ENCODE peak calls at places on chromosome 22, in nine cellular contexts. O is HCT116, U is body of pancreas, M is fibroblast of lung, J is A549, Q is left ventricle myocardium inferior, F is retinal pigment epithelial cell, G is right atrium auricular region, C is kidney epithelial cell. Z is an unnamed sample.

GRCh38 chr22:48600681-48601080 is 1227.0 kb downstream of the BRD1 start:
- DNase-seq in O (no peak), U (no peak), M (no peak), J (no peak), Q (no peak), F (no peak), G (no peak), C (no peak), Z (no peak)

GRCh38 chr22:27264184-27264583 is 537.4 kb downstream of the MN1 start:
- DNase-seq in O (no peak), U (no peak), M (no peak), J (no peak), Q (no peak), F (no peak), G (no peak), C (no peak), Z (no peak)

GRCh38 chr22:36702832-36703210 is 731 bp downstream of the CACNG2 start:
- DNase-seq in O (no peak), U (no peak), M (no peak), J (peak), Q (no peak), F (no peak), G (no peak), C (no peak), Z (no peak)

GRCh38 chr22:21815958-21816357 is 51.5 kb downstream of the MAPK1 start:
- DNase-seq in O (no peak), U (no peak), M (no peak), J (no peak), Q (no peak), F (no peak), G (no peak), C (no peak), Z (no peak)

GRCh38 chr22:33969052-33969451 is 48.8 kb upstream of the LARGE1 start:
- DNase-seq in O (no peak), U (no peak), M (no peak), J (no peak), Q (no peak), F (peak), G (no peak), C (peak), Z (no peak)

GRCh38 chr22:42431401-42432019 is 693 bp downstream of the NFAM1 start:
- DNase-seq in O (no peak), U (peak), M (no peak), J (no peak), Q (no peak), F (no peak), G (no peak), C (no peak), Z (no peak)

GRCh38 chr22:50399751-50400331 is 56.7 kb downstream of the PPP6R2 start:
- DNase-seq in O (peak), U (peak), M (no peak), J (peak), Q (no peak), F (no peak), G (no peak), C (no peak), Z (no peak)

GRCh38 chr22:45159652-45160462 is 3.9 kb upstream of the NUP50 start:
- DNase-seq in O (no peak), U (peak), M (no peak), J (peak), Q (no peak), F (peak), G (no peak), C (no peak), Z (no peak)

GRCh38 chr22:35721954-35722353 is 4.3 kb downstream of the APOL5 start:
- DNase-seq in O (no peak), U (no peak), M (no peak), J (no peak), Q (no peak), F (no peak), G (no peak), C (no peak), Z (no peak)

GRCh38 chr22:29143848-29144785 is 61.6 kb upstream of the EMID1 start:
- DNase-seq in O (no peak), U (no peak), M (no peak), J (no peak), Q (no peak), F (no peak), G (no peak), C (no peak), Z (no peak)

GRCh38 chr22:50583294-50583865 is 731 bp upstream of the CHKB start:
- DNase-seq in O (no peak), U (no peak), M (no peak), J (no peak), Q (no peak), F (no peak), G (no peak), C (no peak), Z (no peak)

GRCh38 chr22:39117585-39118191 is 20.6 kb downstream of the APOBEC3H start:
- DNase-seq in O (peak), U (peak), M (peak), J (peak), Q (no peak), F (no peak), G (no peak), C (no peak), Z (no peak)

GRCh38 chr22:26476705-26477340 is 6.8 kb downstream of the HPS4 start:
- DNase-seq in O (no peak), U (no peak), M (no peak), J (no peak), Q (no peak), F (peak), G (no peak), C (peak), Z (no peak)

GRCh38 chr22:26709617-26710390 is 52.4 kb downstream of the MIAT start:
- DNase-seq in O (no peak), U (no peak), M (peak), J (no peak), Q (no peak), F (no peak), G (no peak), C (no peak), Z (peak)

GRCh38 chr22:17767236-17768065 is 6.8 kb downstream of the BID start:
- DNase-seq in O (no peak), U (no peak), M (no peak), J (no peak), Q (no peak), F (no peak), G (no peak), C (no peak), Z (no peak)

GRCh38 chr22:49632199-49633009 is 195.3 kb downstream of the BRD1 start:
- DNase-seq in O (peak), U (peak), M (peak), J (peak), Q (peak), F (peak), G (no peak), C (no peak), Z (no peak)

GRCh38 chr22:41799486-41800347 is 762 bp upstream of the CCDC134 start:
- DNase-seq in O (no peak), U (peak), M (peak), J (no peak), Q (peak), F (peak), G (peak), C (no peak), Z (no peak)

GRCh38 chr22:45328822-45329535 is 19.2 kb downstream of the FAM118A start:
- DNase-seq in O (no peak), U (no peak), M (no peak), J (no peak), Q (no peak), F (no peak), G (no peak), C (no peak), Z (no peak)

GRCh38 chr22:48607901-48608650 is 1219.6 kb downstream of the BRD1 start:
- DNase-seq in O (no peak), U (no peak), M (no peak), J (no peak), Q (no peak), F (no peak), G (no peak), C (no peak), Z (no peak)

GRCh38 chr22:36762687-36763260 is 13.1 kb downstream of the IFT27 start:
- DNase-seq in O (no peak), U (no peak), M (peak), J (no peak), Q (peak), F (no peak), G (peak), C (no peak), Z (no peak)

GRCh38 chr22:48490513-48491411 is 1336.9 kb downstream of the BRD1 start:
- DNase-seq in O (no peak), U (no peak), M (no peak), J (peak), Q (no peak), F (no peak), G (no peak), C (no peak), Z (no peak)

GRCh38 chr22:36395922-36396321 is 8.2 kb upstream of the MYH9 start:
- DNase-seq in O (no peak), U (no peak), M (no peak), J (peak), Q (no peak), F (no peak), G (no peak), C (no peak), Z (no peak)

GRCh38 chr22:43789452-43789851 is 22.7 kb downstream of the EFCAB6 start:
- DNase-seq in O (no peak), U (peak), M (peak), J (peak), Q (peak), F (peak), G (peak), C (peak), Z (peak)

GRCh38 chr22:21972293-21972779 is 10.3 kb downstream of the TOP3B start:
- DNase-seq in O (no peak), U (peak), M (peak), J (peak), Q (no peak), F (no peak), G (no peak), C (no peak), Z (no peak)

GRCh38 chr22:30753701-30754100 is 59.0 kb downstream of the OSBP2 start:
- DNase-seq in O (no peak), U (no peak), M (no peak), J (no peak), Q (no peak), F (no peak), G (no peak), C (no peak), Z (no peak)

GRCh38 chr22:30752771-30753170 is 58.1 kb downstream of the OSBP2 start:
- DNase-seq in O (no peak), U (no peak), M (no peak), J (no peak), Q (no peak), F (no peak), G (no peak), C (no peak), Z (no peak)

GRCh38 chr22:30754971-30755759 is 60.5 kb downstream of the OSBP2 start:
- DNase-seq in O (peak), U (peak), M (peak), J (peak), Q (peak), F (peak), G (no peak), C (no peak), Z (peak)

GRCh38 chr22:30754521-30754920 is 59.8 kb downstream of the OSBP2 start:
- DNase-seq in O (no peak), U (no peak), M (no peak), J (no peak), Q (no peak), F (no peak), G (no peak), C (no peak), Z (no peak)

DNA sequence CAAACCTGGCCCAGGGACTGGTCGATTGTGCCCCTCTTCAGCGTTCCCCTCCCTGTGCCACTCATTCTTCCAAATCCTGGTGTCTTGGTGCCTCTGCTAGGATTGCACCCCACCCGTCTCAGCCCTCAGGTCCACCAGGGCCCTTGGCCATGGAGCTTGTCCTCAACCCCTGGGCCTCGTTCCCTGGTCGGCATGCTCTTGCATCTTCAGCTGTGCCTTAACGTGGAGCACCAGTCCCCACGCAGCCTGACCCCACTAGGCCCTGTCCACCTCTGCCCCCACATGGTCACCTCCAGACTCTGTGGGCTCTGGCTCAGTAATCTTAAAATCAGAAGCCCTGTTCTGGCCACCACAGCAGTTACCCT is 61.1 kb downstream of the OSBP2 start:
- DNase-seq in O (no peak), U (no peak), M (no peak), J (no peak), Q (no peak), F (no peak), G (no peak), C (no peak), Z (no peak)
- TF ChIP-seq CTCF in O (no peak), U (no peak), M (no peak), J (no peak), Q (peak), F (no peak), G (peak), C (no peak), Z (no peak)

GRCh38 chr22:46578251-46578823 is 40.9 kb upstream of the CELSR1 start:
- DNase-seq in O (no peak), U (no peak), M (no peak), J (no peak), Q (peak), F (no peak), G (no peak), C (no peak), Z (no peak)
- H3K4me3 ChIP-seq in O (peak), U (no peak), M (no peak), J (peak), Q (peak), F (peak), G (peak), C (no peak), Z (peak)

GRCh38 chr22:37996515-37997246 is 12.3 kb upstream of the SOX10 start:
- DNase-seq in O (no peak), U (no peak), M (no peak), J (no peak), Q (no peak), F (no peak), G (no peak), C (no peak), Z (no peak)
- TF ChIP-seq CTCF in O (peak), U (no peak), M (no peak), J (no peak), Q (no peak), F (no peak), G (no peak), C (no peak), Z (no peak)

DNA sequence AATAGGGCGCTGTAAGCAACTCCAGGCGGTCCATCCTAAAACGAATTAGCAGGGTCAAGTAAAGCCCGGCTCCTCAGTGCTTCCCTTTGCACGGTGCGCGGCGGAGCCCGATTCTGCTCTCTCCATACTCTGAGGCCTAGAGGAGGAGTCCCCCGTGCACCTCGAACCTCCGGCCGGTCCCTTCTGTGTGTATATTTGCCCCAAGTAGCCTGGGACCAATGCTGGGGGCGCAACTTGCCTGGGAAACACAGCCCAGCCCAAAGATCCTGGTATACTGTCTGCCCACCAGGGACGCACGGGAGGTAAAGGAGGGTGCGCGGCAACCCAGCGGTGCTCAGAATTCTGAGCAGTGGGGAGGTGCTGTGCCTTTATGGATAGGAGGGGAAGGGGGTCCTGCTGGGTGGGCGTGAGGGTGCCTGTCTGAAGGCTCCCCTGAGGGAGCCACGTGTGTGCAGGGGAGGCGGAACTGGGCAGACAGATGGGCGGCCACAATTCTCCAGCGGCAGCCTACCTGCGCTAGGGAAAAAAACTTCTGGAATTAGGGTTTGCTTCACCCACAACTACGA is 4.8 kb upstream of the TBX1 start:
- DNase-seq in O (no peak), U (no peak), M (no peak), J (no peak), Q (no peak), F (no peak), G (no peak), C (no peak), Z (no peak)
- H3K4me3 ChIP-seq in O (peak), U (no peak), M (no peak), J (no peak), Q (no peak), F (no peak), G (no peak), C (no peak), Z (no peak)

GRCh38 chr22:24105661-24106060 is 75.6 kb upstream of the SUSD2 start:
- DNase-seq in O (no peak), U (no peak), M (no peak), J (no peak), Q (no peak), F (no peak), G (no peak), C (no peak), Z (no peak)

GRCh38 chr22:24105018-24105360 is 76.3 kb upstream of the SUSD2 start:
- DNase-seq in O (no peak), U (no peak), M (peak), J (no peak), Q (no peak), F (peak), G (peak), C (no peak), Z (no peak)

GRCh38 chr22:24108073-24108472 is 73.2 kb upstream of the SUSD2 start:
- DNase-seq in O (no peak), U (no peak), M (no peak), J (no peak), Q (no peak), F (no peak), G (no peak), C (no peak), Z (no peak)

GRCh38 chr22:24107668-24108067 is 73.6 kb upstream of the SUSD2 start:
- DNase-seq in O (no peak), U (peak), M (peak), J (no peak), Q (peak), F (no peak), G (peak), C (no peak), Z (peak)

DNA sequence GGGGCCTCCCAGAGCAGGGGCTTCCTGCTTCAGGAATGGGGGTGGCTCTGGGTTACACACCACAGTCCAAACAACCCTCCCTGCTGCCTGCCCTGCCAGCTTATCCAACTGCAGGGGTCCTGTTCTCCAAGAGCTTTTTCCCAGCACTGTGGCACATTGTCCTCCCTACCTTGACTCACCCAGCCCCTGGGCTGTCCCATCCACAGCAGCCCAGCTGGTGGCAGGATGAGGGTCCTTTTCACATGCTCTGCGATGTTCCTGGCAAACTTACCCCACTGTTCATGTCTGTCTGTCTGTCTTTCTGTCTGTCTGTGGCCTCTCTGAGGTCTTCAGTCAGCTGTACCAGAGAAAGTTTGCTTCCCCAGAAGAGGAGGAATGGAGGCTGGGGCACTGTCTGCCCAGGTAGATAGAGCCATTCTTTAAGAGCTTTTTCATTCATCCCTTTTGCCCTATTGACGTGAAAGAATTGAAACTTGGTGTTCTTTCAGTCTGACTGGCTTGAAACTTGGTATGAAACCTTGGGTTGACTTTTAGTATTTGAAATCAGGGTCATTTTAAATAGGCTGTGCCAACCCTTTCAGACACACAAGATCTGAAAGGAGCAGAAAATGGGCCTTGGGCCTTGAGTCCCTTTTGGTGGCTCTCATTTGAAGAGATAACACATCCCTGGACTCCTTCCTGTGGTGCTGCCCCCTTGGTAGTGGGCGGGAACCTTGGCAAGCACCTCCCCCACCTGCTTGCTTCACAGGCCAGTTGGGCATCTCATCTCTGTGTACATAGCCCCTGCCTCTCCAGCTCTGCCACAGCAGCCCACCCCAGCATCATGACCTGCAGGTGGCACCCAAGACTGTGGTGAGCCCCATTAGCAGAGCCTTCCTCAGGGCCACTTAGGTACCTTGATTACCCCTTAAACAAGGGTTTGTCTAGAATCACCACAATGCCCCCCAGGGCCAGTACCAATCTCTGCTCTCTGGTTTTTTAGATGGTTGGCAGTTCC is 74.6 kb upstream of the SUSD2 start:
- DNase-seq in O (no peak), U (no peak), M (peak), J (no peak), Q (peak), F (no peak), G (no peak), C (no peak), Z (no peak)
- TF ChIP-seq CTCF in O (no peak), U (no peak), M (no peak), J (peak), Q (peak), F (peak), G (no peak), C (peak), Z (peak)

Z was measured in HFF-Myc.